ENCODE peak calls at places on chromosome 4, in seven cellular contexts. E is endothelial cell of umbilical vein, J is lower lobe of right lung, Q is pancreas, D is GM12878, I is right atrium auricular region, A is IMR-90. H is an unnamed sample.

GRCh38 chr4:93764647-93765246 is 63.8 kb upstream of the ATOH1 start:
- DNase-seq in E (peak; percentile 56), J (no peak), Q (no peak), D (no peak), I (no peak), A (peak; percentile 44), H (no peak)

GRCh38 chr4:94408549-94409374 is 43.0 kb upstream of the PDLIM5 start:
- DNase-seq in E (no peak), J (no peak), Q (no peak), D (no peak), I (no peak), A (peak; percentile 51), H (no peak)

GRCh38 chr4:86872135-86872534 is 20.1 kb downstream of the C4orf36 start:
- DNase-seq in E (no peak), J (no peak), Q (no peak), D (no peak), I (no peak), A (no peak), H (no peak)

GRCh38 chr4:84870398-84871163 is 95.9 kb downstream of the WDFY3 start:
- DNase-seq in E (peak; percentile 94), J (no peak), Q (no peak), D (no peak), I (no peak), A (peak; percentile 76), H (no peak)

GRCh38 chr4:30717208-30718020 is 2.8 kb upstream of the PCDH7 start:
- DNase-seq in E (peak; percentile 84), J (peak; percentile 51), Q (no peak), D (no peak), I (no peak), A (peak; percentile 70), H (peak; percentile 75)

GRCh38 chr4:120929847-120930246 is 7.3 kb upstream of the PRDM5 start:
- DNase-seq in E (no peak), J (no peak), Q (no peak), D (no peak), I (no peak), A (no peak), H (no peak)

GRCh38 chr4:123396294-123397275 is at the start of gene SPRY1:
- DNase-seq in E (peak; percentile 89), J (peak; percentile 88), Q (peak; percentile 90), D (peak; percentile 66), I (peak; percentile 96), A (peak; percentile 88), H (peak; percentile 93)

GRCh38 chr4:124483043-124483906 is 229.3 kb downstream of the ANKRD50 start:
- DNase-seq in E (peak; percentile 44), J (no peak), Q (no peak), D (no peak), I (no peak), A (peak; percentile 21), H (no peak)

GRCh38 chr4:2907706-2908293 is 55.4 kb downstream of the NOP14 start:
- DNase-seq in E (no peak), J (no peak), Q (peak; percentile 59), D (no peak), I (no peak), A (no peak), H (peak; percentile 27)

GRCh38 chr4:155025762-155026457 is 182.5 kb upstream of the NPY2R start:
- DNase-seq in E (peak; percentile 85), J (peak; percentile 47), Q (peak; percentile 34), D (no peak), I (no peak), A (no peak), H (no peak)

GRCh38 chr4:173039617-173040176 is 128.9 kb upstream of the GALNT7 start:
- DNase-seq in E (no peak), J (no peak), Q (peak; percentile 21), D (no peak), I (no peak), A (no peak), H (no peak)

GRCh38 chr4:181832305-181832704 is 410.9 kb upstream of the TENM3 start:
- DNase-seq in E (no peak), J (no peak), Q (no peak), D (no peak), I (no peak), A (no peak), H (no peak)

GRCh38 chr4:74109116-74109791 is 10.3 kb upstream of the CXCL2 start:
- DNase-seq in E (peak; percentile 93), J (peak; percentile 62), Q (no peak), D (no peak), I (peak; percentile 69), A (peak; percentile 97), H (no peak)

GRCh38 chr4:162891788-162892707 is 274.6 kb downstream of the NAF1 start:
- DNase-seq in E (no peak), J (no peak), Q (no peak), D (peak; percentile 89), I (no peak), A (no peak), H (no peak)

GRCh38 chr4:177302371-177303100 is 7.1 kb upstream of the NEIL3 start:
- DNase-seq in E (no peak), J (no peak), Q (no peak), D (no peak), I (no peak), A (peak; percentile 64), H (no peak)

GRCh38 chr4:145183581-145183980 is 3.2 kb upstream of the OTUD4 start:
- DNase-seq in E (no peak), J (no peak), Q (no peak), D (no peak), I (no peak), A (no peak), H (no peak)

GRCh38 chr4:143482753-143483362 is 30.6 kb upstream of the SMARCA5 start:
- DNase-seq in E (peak; percentile 74), J (no peak), Q (no peak), D (no peak), I (no peak), A (peak; percentile 71), H (no peak)

GRCh38 chr4:3352918-3353594 is 60.2 kb downstream of the RGS12 start:
- DNase-seq in E (no peak), J (no peak), Q (no peak), D (no peak), I (peak; percentile 43), A (no peak), H (no peak)

GRCh38 chr4:71663780-71664179 is 120.1 kb downstream of the GC start:
- DNase-seq in E (no peak), J (no peak), Q (no peak), D (no peak), I (no peak), A (no peak), H (no peak)

GRCh38 chr4:4641661-4642180 is 99.9 kb upstream of the STX18 start:
- DNase-seq in E (no peak), J (no peak), Q (no peak), D (no peak), I (no peak), A (no peak), H (no peak)

GRCh38 chr4:168651374-168651773 is 154.5 kb downstream of the PALLD start:
- DNase-seq in E (no peak), J (no peak), Q (no peak), D (no peak), I (no peak), A (no peak), H (no peak)

GRCh38 chr4:168648929-168649328 is 152.1 kb downstream of the PALLD start:
- DNase-seq in E (peak; percentile 58), J (no peak), Q (no peak), D (no peak), I (no peak), A (peak; percentile 82), H (no peak)

GRCh38 chr4:168645933-168646768 is 149.3 kb downstream of the PALLD start:
- DNase-seq in E (no peak), J (no peak), Q (no peak), D (no peak), I (no peak), A (no peak), H (no peak)

GRCh38 chr4:168648494-168648893 is 151.6 kb downstream of the PALLD start:
- DNase-seq in E (no peak), J (no peak), Q (no peak), D (no peak), I (no peak), A (no peak), H (no peak)

GRCh38 chr4:168647976-168648375 is 151.1 kb downstream of the PALLD start:
- DNase-seq in E (no peak), J (no peak), Q (no peak), D (no peak), I (no peak), A (no peak), H (no peak)
- H3K4me1 ChIP-seq in E (peaks cover 7% of the 10 kb centered on the region), J (peaks cover 3% of the 10 kb centered on the region), Q (no peaks in the 10 kb centered on the region), D (no peaks in the 10 kb centered on the region), I (peaks cover 53% of the 10 kb centered on the region), A (peaks cover 2% of the 10 kb centered on the region), H (no peaks in the 10 kb centered on the region)

GRCh38 chr4:147734496-147734895 is 2.6 kb downstream of the ARHGAP10 start:
- DNase-seq in E (no peak), J (no peak), Q (no peak), D (no peak), I (no peak), A (no peak), H (no peak)
- H3K4me3 ChIP-seq in E (no peak overlapping the region), J (peak overlapping the region; percentile 86), Q (no peak overlapping the region), D (peak overlapping the region; percentile 98), I (peak overlapping the region; percentile 87), A (peak overlapping the region; percentile 97), H (peak overlapping the region; percentile 85)

GRCh38 chr4:115053313-115053712 is 60.1 kb downstream of the NDST4 start:
- DNase-seq in E (no peak), J (no peak), Q (no peak), D (no peak), I (no peak), A (no peak), H (no peak)
- H3K4me1 ChIP-seq in E (no peaks in the 10 kb centered on the region), J (no peaks in the 10 kb centered on the region), Q (no peaks in the 10 kb centered on the region), D (no peaks in the 10 kb centered on the region), I (no peaks in the 10 kb centered on the region), A (no peaks in the 10 kb centered on the region), H (no peaks in the 10 kb centered on the region)

GRCh38 chr4:167435786-167436185 is 201.5 kb upstream of the SPOCK3 start:
- DNase-seq in E (no peak), J (no peak), Q (no peak), D (no peak), I (no peak), A (no peak), H (no peak)
- H3K4me3 ChIP-seq in E (no peak overlapping the region), J (no peak overlapping the region), Q (no peak overlapping the region), D (no peak overlapping the region), I (no peak overlapping the region), A (no peak overlapping the region), H (no peak overlapping the region)

GRCh38 chr4:185217390-185217985 is 8.1 kb downstream of the SNX25 start:
- DNase-seq in E (no peak), J (no peak), Q (no peak), D (no peak), I (no peak), A (no peak), H (no peak)
- H3K4me1 ChIP-seq in E (no peaks in the 10 kb centered on the region), J (peaks cover 6% of the 10 kb centered on the region), Q (peaks cover 3% of the 10 kb centered on the region), D (peaks cover 23% of the 10 kb centered on the region), I (peaks cover 28% of the 10 kb centered on the region), A (peaks cover 8% of the 10 kb centered on the region), H (no peaks in the 10 kb centered on the region)

GRCh38 chr4:139656614-139657486 is 8.8 kb upstream of the MGST2 start:
- DNase-seq in E (peak; percentile 76), J (peak; percentile 61), Q (peak; percentile 55), D (no peak), I (peak; percentile 68), A (peak; percentile 78), H (no peak)
- H3K4me3 ChIP-seq in E (no peak overlapping the region), J (no peak overlapping the region), Q (no peak overlapping the region), D (no peak overlapping the region), I (no peak overlapping the region), A (no peak overlapping the region), H (no peak overlapping the region)

GRCh38 chr4:797066-797465 is 28.9 kb downstream of the CPLX1 start:
- DNase-seq in E (no peak), J (peak; percentile 9), Q (no peak), D (no peak), I (no peak), A (no peak), H (peak; percentile 21)
- H3K4me1 ChIP-seq in E (no peaks in the 10 kb centered on the region), J (peaks cover 14% of the 10 kb centered on the region), Q (no peaks in the 10 kb centered on the region), D (peaks cover 44% of the 10 kb centered on the region), I (peaks cover 16% of the 10 kb centered on the region), A (no peaks in the 10 kb centered on the region), H (peaks cover 2% of the 10 kb centered on the region)

H was measured in kidney.